ENCODE peak calls at places on chromosome 3, in four cellular contexts. One of them, this sample, is unnamed.

GRCh38 chr3:11582123-11582968 is 61.4 kb downstream of the VGLL4 start:
- DNase-seq in stimulated activated CD4-positive, alpha-beta T cell treated with anti-CD3 and anti-CD28 coated beads, Interleukin-15, amount 100 ng/mL, for 48 hours: no peak
- DNase-seq in NCI-H2171: no peak
- DNase-seq in dorsolateral prefrontal cortex: peak
- DNase-seq in this sample: no peak

GRCh38 chr3:30081904-30082303 is 524.5 kb upstream of the TGFBR2 start:
- DNase-seq in NCI-H2171: no peak
- DNase-seq in stimulated activated CD4-positive, alpha-beta T cell treated with anti-CD3 and anti-CD28 coated beads, Interleukin-15, amount 100 ng/mL, for 48 hours: no peak
- DNase-seq in dorsolateral prefrontal cortex: no peak
- DNase-seq in this sample: no peak

GRCh38 chr3:153840487-153840886 is 280.7 kb upstream of the ARHGEF26 start:
- DNase-seq in dorsolateral prefrontal cortex: no peak
- DNase-seq in NCI-H2171: no peak
- DNase-seq in stimulated activated CD4-positive, alpha-beta T cell treated with anti-CD3 and anti-CD28 coated beads, Interleukin-15, amount 100 ng/mL, for 48 hours: no peak
- DNase-seq in this sample: no peak

GRCh38 chr3:38724392-38724736 is 74.9 kb upstream of the SCN5A start:
- DNase-seq in stimulated activated CD4-positive, alpha-beta T cell treated with anti-CD3 and anti-CD28 coated beads, Interleukin-15, amount 100 ng/mL, for 48 hours: no peak
- DNase-seq in NCI-H2171: no peak
- DNase-seq in dorsolateral prefrontal cortex: no peak
- DNase-seq in this sample: no peak

GRCh38 chr3:15812183-15812582 is 14.4 kb upstream of the ANKRD28 start:
- DNase-seq in stimulated activated CD4-positive, alpha-beta T cell treated with anti-CD3 and anti-CD28 coated beads, Interleukin-15, amount 100 ng/mL, for 48 hours: no peak
- DNase-seq in NCI-H2171: no peak
- DNase-seq in dorsolateral prefrontal cortex: no peak
- DNase-seq in this sample: no peak

GRCh38 chr3:129440648-129441190 is 695 bp downstream of the IFT122 start:
- DNase-seq in NCI-H2171: no peak
- DNase-seq in stimulated activated CD4-positive, alpha-beta T cell treated with anti-CD3 and anti-CD28 coated beads, Interleukin-15, amount 100 ng/mL, for 48 hours: no peak
- DNase-seq in dorsolateral prefrontal cortex: no peak
- DNase-seq in this sample: no peak

GRCh38 chr3:107850681-107851080 is 240.2 kb downstream of the CD47 start:
- DNase-seq in dorsolateral prefrontal cortex: no peak
- DNase-seq in stimulated activated CD4-positive, alpha-beta T cell treated with anti-CD3 and anti-CD28 coated beads, Interleukin-15, amount 100 ng/mL, for 48 hours: no peak
- DNase-seq in NCI-H2171: no peak
- DNase-seq in this sample: no peak

GRCh38 chr3:81274671-81275070 is 486.8 kb downstream of the GBE1 start:
- DNase-seq in stimulated activated CD4-positive, alpha-beta T cell treated with anti-CD3 and anti-CD28 coated beads, Interleukin-15, amount 100 ng/mL, for 48 hours: no peak
- DNase-seq in NCI-H2171: no peak
- DNase-seq in dorsolateral prefrontal cortex: no peak
- DNase-seq in this sample: no peak

GRCh38 chr3:27311400-27311799 is 57.8 kb downstream of the NEK10 start:
- DNase-seq in dorsolateral prefrontal cortex: no peak
- DNase-seq in NCI-H2171: no peak
- DNase-seq in stimulated activated CD4-positive, alpha-beta T cell treated with anti-CD3 and anti-CD28 coated beads, Interleukin-15, amount 100 ng/mL, for 48 hours: no peak
- DNase-seq in this sample: no peak

GRCh38 chr3:45545476-45545875 is 49.1 kb upstream of the LIMD1 start:
- DNase-seq in stimulated activated CD4-positive, alpha-beta T cell treated with anti-CD3 and anti-CD28 coated beads, Interleukin-15, amount 100 ng/mL, for 48 hours: no peak
- DNase-seq in NCI-H2171: no peak
- DNase-seq in dorsolateral prefrontal cortex: no peak
- DNase-seq in this sample: peak

GRCh38 chr3:10434938-10435336 is 70.4 kb downstream of the ATP2B2 start:
- DNase-seq in stimulated activated CD4-positive, alpha-beta T cell treated with anti-CD3 and anti-CD28 coated beads, Interleukin-15, amount 100 ng/mL, for 48 hours: no peak
- DNase-seq in NCI-H2171: no peak
- DNase-seq in dorsolateral prefrontal cortex: no peak
- DNase-seq in this sample: no peak

GRCh38 chr3:154247806-154248480 is 76.3 kb downstream of the DHX36 start:
- DNase-seq in NCI-H2171: no peak
- DNase-seq in dorsolateral prefrontal cortex: no peak
- DNase-seq in stimulated activated CD4-positive, alpha-beta T cell treated with anti-CD3 and anti-CD28 coated beads, Interleukin-15, amount 100 ng/mL, for 48 hours: no peak
- DNase-seq in this sample: no peak

GRCh38 chr3:42164635-42165034 is 73.5 kb downstream of the TRAK1 start:
- DNase-seq in dorsolateral prefrontal cortex: no peak
- DNase-seq in NCI-H2171: no peak
- DNase-seq in stimulated activated CD4-positive, alpha-beta T cell treated with anti-CD3 and anti-CD28 coated beads, Interleukin-15, amount 100 ng/mL, for 48 hours: no peak
- DNase-seq in this sample: no peak

GRCh38 chr3:129567176-129567705 is 24.3 kb downstream of the H1-8 start:
- DNase-seq in dorsolateral prefrontal cortex: no peak
- DNase-seq in NCI-H2171: no peak
- DNase-seq in stimulated activated CD4-positive, alpha-beta T cell treated with anti-CD3 and anti-CD28 coated beads, Interleukin-15, amount 100 ng/mL, for 48 hours: no peak
- DNase-seq in this sample: no peak

GRCh38 chr3:194328080-194328571 is 23.0 kb downstream of the CPN2 start:
- DNase-seq in dorsolateral prefrontal cortex: no peak
- DNase-seq in NCI-H2171: no peak
- DNase-seq in stimulated activated CD4-positive, alpha-beta T cell treated with anti-CD3 and anti-CD28 coated beads, Interleukin-15, amount 100 ng/mL, for 48 hours: no peak
- DNase-seq in this sample: no peak

GRCh38 chr3:172102883-172103310 is 63.5 kb downstream of the FNDC3B start:
- DNase-seq in dorsolateral prefrontal cortex: no peak
- DNase-seq in NCI-H2171: no peak
- DNase-seq in stimulated activated CD4-positive, alpha-beta T cell treated with anti-CD3 and anti-CD28 coated beads, Interleukin-15, amount 100 ng/mL, for 48 hours: no peak
- DNase-seq in this sample: no peak

GRCh38 chr3:123084192-123084591 is 17.4 kb downstream of the PDIA5 start:
- DNase-seq in NCI-H2171: no peak
- DNase-seq in dorsolateral prefrontal cortex: no peak
- DNase-seq in stimulated activated CD4-positive, alpha-beta T cell treated with anti-CD3 and anti-CD28 coated beads, Interleukin-15, amount 100 ng/mL, for 48 hours: no peak
- DNase-seq in this sample: no peak

GRCh38 chr3:154765241-154765640 is 314.9 kb upstream of the MME start:
- DNase-seq in dorsolateral prefrontal cortex: no peak
- DNase-seq in stimulated activated CD4-positive, alpha-beta T cell treated with anti-CD3 and anti-CD28 coated beads, Interleukin-15, amount 100 ng/mL, for 48 hours: no peak
- DNase-seq in NCI-H2171: no peak
- DNase-seq in this sample: no peak

GRCh38 chr3:50587373-50587772 is 18.1 kb downstream of the HEMK1 start:
- DNase-seq in stimulated activated CD4-positive, alpha-beta T cell treated with anti-CD3 and anti-CD28 coated beads, Interleukin-15, amount 100 ng/mL, for 48 hours: no peak
- DNase-seq in dorsolateral prefrontal cortex: no peak
- DNase-seq in NCI-H2171: no peak
- DNase-seq in this sample: no peak

GRCh38 chr3:18061737-18062136 is 319.3 kb upstream of the TBC1D5 start:
- DNase-seq in stimulated activated CD4-positive, alpha-beta T cell treated with anti-CD3 and anti-CD28 coated beads, Interleukin-15, amount 100 ng/mL, for 48 hours: no peak
- DNase-seq in NCI-H2171: no peak
- DNase-seq in dorsolateral prefrontal cortex: no peak
- DNase-seq in this sample: no peak

GRCh38 chr3:72101538-72101937 is 316.6 kb upstream of the PROK2 start:
- DNase-seq in NCI-H2171: no peak
- DNase-seq in dorsolateral prefrontal cortex: no peak
- DNase-seq in stimulated activated CD4-positive, alpha-beta T cell treated with anti-CD3 and anti-CD28 coated beads, Interleukin-15, amount 100 ng/mL, for 48 hours: no peak
- DNase-seq in this sample: no peak

GRCh38 chr3:185460719-185461350 is 38.0 kb downstream of the TMEM41A start:
- DNase-seq in NCI-H2171: no peak
- DNase-seq in dorsolateral prefrontal cortex: no peak
- DNase-seq in stimulated activated CD4-positive, alpha-beta T cell treated with anti-CD3 and anti-CD28 coated beads, Interleukin-15, amount 100 ng/mL, for 48 hours: no peak
- DNase-seq in this sample: peak

GRCh38 chr3:57757642-57758297 is 1.7 kb downstream of the SLMAP start:
- DNase-seq in dorsolateral prefrontal cortex: no peak
- DNase-seq in NCI-H2171: no peak
- DNase-seq in stimulated activated CD4-positive, alpha-beta T cell treated with anti-CD3 and anti-CD28 coated beads, Interleukin-15, amount 100 ng/mL, for 48 hours: no peak
- DNase-seq in this sample: no peak

GRCh38 chr3:57161915-57162314 is 3.2 kb downstream of the IL17RD start:
- DNase-seq in NCI-H2171: no peak
- DNase-seq in dorsolateral prefrontal cortex: no peak
- DNase-seq in stimulated activated CD4-positive, alpha-beta T cell treated with anti-CD3 and anti-CD28 coated beads, Interleukin-15, amount 100 ng/mL, for 48 hours: no peak
- DNase-seq in this sample: no peak

GRCh38 chr3:47433796-47434195 is 41.9 kb downstream of the SCAP start:
- DNase-seq in stimulated activated CD4-positive, alpha-beta T cell treated with anti-CD3 and anti-CD28 coated beads, Interleukin-15, amount 100 ng/mL, for 48 hours: no peak
- DNase-seq in dorsolateral prefrontal cortex: no peak
- DNase-seq in NCI-H2171: no peak
- DNase-seq in this sample: no peak

GRCh38 chr3:28476194-28476593 is 127.6 kb upstream of the AZI2 start:
- DNase-seq in NCI-H2171: peak
- DNase-seq in dorsolateral prefrontal cortex: no peak
- DNase-seq in stimulated activated CD4-positive, alpha-beta T cell treated with anti-CD3 and anti-CD28 coated beads, Interleukin-15, amount 100 ng/mL, for 48 hours: no peak
- DNase-seq in this sample: peak

GRCh38 chr3:165212580-165212979 is 16.4 kb upstream of the SLITRK3 start:
- DNase-seq in stimulated activated CD4-positive, alpha-beta T cell treated with anti-CD3 and anti-CD28 coated beads, Interleukin-15, amount 100 ng/mL, for 48 hours: no peak
- DNase-seq in NCI-H2171: no peak
- DNase-seq in dorsolateral prefrontal cortex: no peak
- DNase-seq in this sample: no peak

GRCh38 chr3:128051837-128052766 is at the start of gene SEC61A1:
- DNase-seq in stimulated activated CD4-positive, alpha-beta T cell treated with anti-CD3 and anti-CD28 coated beads, Interleukin-15, amount 100 ng/mL, for 48 hours: peak
- DNase-seq in NCI-H2171: peak
- DNase-seq in dorsolateral prefrontal cortex: peak
- DNase-seq in this sample: peak

GRCh38 chr3:179973024-179973423 is 63.7 kb downstream of the PEX5L start:
- DNase-seq in dorsolateral prefrontal cortex: no peak
- DNase-seq in NCI-H2171: no peak
- DNase-seq in stimulated activated CD4-positive, alpha-beta T cell treated with anti-CD3 and anti-CD28 coated beads, Interleukin-15, amount 100 ng/mL, for 48 hours: no peak
- DNase-seq in this sample: no peak

GRCh38 chr3:85554153-85554552 is 595.4 kb downstream of the CADM2 start:
- DNase-seq in NCI-H2171: no peak
- DNase-seq in stimulated activated CD4-positive, alpha-beta T cell treated with anti-CD3 and anti-CD28 coated beads, Interleukin-15, amount 100 ng/mL, for 48 hours: no peak
- DNase-seq in dorsolateral prefrontal cortex: no peak
- DNase-seq in this sample: no peak

GRCh38 chr3:102394517-102394916 is 40.3 kb upstream of the ZPLD1 start:
- DNase-seq in NCI-H2171: no peak
- DNase-seq in stimulated activated CD4-positive, alpha-beta T cell treated with anti-CD3 and anti-CD28 coated beads, Interleukin-15, amount 100 ng/mL, for 48 hours: no peak
- DNase-seq in dorsolateral prefrontal cortex: no peak
- DNase-seq in this sample: no peak

GRCh38 chr3:156898296-156898880 is 72.2 kb downstream of the LEKR1 start:
- DNase-seq in stimulated activated CD4-positive, alpha-beta T cell treated with anti-CD3 and anti-CD28 coated beads, Interleukin-15, amount 100 ng/mL, for 48 hours: no peak
- DNase-seq in dorsolateral prefrontal cortex: no peak
- DNase-seq in NCI-H2171: no peak
- DNase-seq in this sample: no peak

GRCh38 chr3:151219056-151219455 is 16.0 kb upstream of the GPR171 start:
- DNase-seq in NCI-H2171: no peak
- DNase-seq in stimulated activated CD4-positive, alpha-beta T cell treated with anti-CD3 and anti-CD28 coated beads, Interleukin-15, amount 100 ng/mL, for 48 hours: no peak
- DNase-seq in dorsolateral prefrontal cortex: no peak
- DNase-seq in this sample: no peak

GRCh38 chr3:44966795-44967278 is 9.1 kb downstream of the ZDHHC3 start:
- DNase-seq in dorsolateral prefrontal cortex: no peak
- DNase-seq in stimulated activated CD4-positive, alpha-beta T cell treated with anti-CD3 and anti-CD28 coated beads, Interleukin-15, amount 100 ng/mL, for 48 hours: no peak
- DNase-seq in NCI-H2171: no peak
- DNase-seq in this sample: no peak

GRCh38 chr3:13110678-13111116 is 37.5 kb upstream of the IQSEC1 start:
- DNase-seq in NCI-H2171: peak
- DNase-seq in dorsolateral prefrontal cortex: no peak
- DNase-seq in stimulated activated CD4-positive, alpha-beta T cell treated with anti-CD3 and anti-CD28 coated beads, Interleukin-15, amount 100 ng/mL, for 48 hours: no peak
- DNase-seq in this sample: no peak

GRCh38 chr3:172643780-172644179 is 67.1 kb downstream of the NCEH1 start:
- DNase-seq in NCI-H2171: no peak
- DNase-seq in dorsolateral prefrontal cortex: no peak
- DNase-seq in stimulated activated CD4-positive, alpha-beta T cell treated with anti-CD3 and anti-CD28 coated beads, Interleukin-15, amount 100 ng/mL, for 48 hours: no peak
- DNase-seq in this sample: no peak

GRCh38 chr3:136947477-136947876 is 10.3 kb upstream of the IL20RB start:
- DNase-seq in NCI-H2171: no peak
- DNase-seq in dorsolateral prefrontal cortex: no peak
- DNase-seq in stimulated activated CD4-positive, alpha-beta T cell treated with anti-CD3 and anti-CD28 coated beads, Interleukin-15, amount 100 ng/mL, for 48 hours: no peak
- DNase-seq in this sample: no peak

GRCh38 chr3:119562307-119562961 is 3.0 kb upstream of the CD80 start:
- DNase-seq in NCI-H2171: no peak
- DNase-seq in stimulated activated CD4-positive, alpha-beta T cell treated with anti-CD3 and anti-CD28 coated beads, Interleukin-15, amount 100 ng/mL, for 48 hours: no peak
- DNase-seq in dorsolateral prefrontal cortex: no peak
- DNase-seq in this sample: no peak

GRCh38 chr3:58008140-58009025 is at the start of gene FLNB:
- DNase-seq in NCI-H2171: peak
- DNase-seq in dorsolateral prefrontal cortex: peak
- DNase-seq in stimulated activated CD4-positive, alpha-beta T cell treated with anti-CD3 and anti-CD28 coated beads, Interleukin-15, amount 100 ng/mL, for 48 hours: peak
- DNase-seq in this sample: peak

GRCh38 chr3:161108840-161109239 is 3.7 kb upstream of the B3GALNT1 start:
- DNase-seq in dorsolateral prefrontal cortex: no peak
- DNase-seq in NCI-H2171: no peak
- DNase-seq in stimulated activated CD4-positive, alpha-beta T cell treated with anti-CD3 and anti-CD28 coated beads, Interleukin-15, amount 100 ng/mL, for 48 hours: no peak
- DNase-seq in this sample: no peak